ENCODE peak calls at places on chromosomes 12 and 14, in nine cellular contexts. L, I, A, T, Q, G, D, W and M are unnamed samples.

GRCh38 chr14:51454351-51454750 is 197.4 kb upstream of the FRMD6 start:
- DNase-seq in A (no peak), L (no peak), G (no peak), I (no peak), W (no peak), T (no peak), Q (no peak), D (no peak), M (no peak)

GRCh38 chr12:98058838-98059237 is 456.6 kb upstream of the TMPO start:
- DNase-seq in G (no peak), A (no peak), L (no peak), W (no peak), I (no peak), D (no peak), Q (no peak), T (no peak), M (no peak)

GRCh38 chr14:99191663-99192621 is 80.1 kb downstream of the BCL11B start:
- DNase-seq in W (no peak), G (peak), L (peak), D (no peak), Q (no peak), T (peak), A (no peak), I (no peak), M (no peak)

GRCh38 chr12:89245090-89245489 is 107.2 kb downstream of the DUSP6 start:
- DNase-seq in G (no peak), Q (no peak), I (no peak), A (no peak), L (peak), T (no peak), D (no peak), W (no peak), M (no peak)

GRCh38 chr14:97977711-97978261 is 1180.6 kb downstream of the VRK1 start:
- DNase-seq in W (no peak), I (no peak), Q (no peak), T (peak), A (no peak), G (peak), D (no peak), L (no peak), M (no peak)

GRCh38 chr14:103130965-103131364 is 7.7 kb downstream of the TNFAIP2 start:
- DNase-seq in Q (no peak), I (no peak), D (no peak), G (no peak), W (no peak), A (no peak), L (peak), T (no peak), M (no peak)

GRCh38 chr12:47491516-47491915 is 214.3 kb downstream of the RPAP3 start:
- DNase-seq in D (no peak), L (no peak), I (no peak), Q (no peak), W (no peak), T (no peak), A (no peak), G (no peak), M (no peak)

GRCh38 chr14:106318700-106319099 is 792.3 kb downstream of the TMEM121 start:
- DNase-seq in L (no peak), D (no peak), I (no peak), Q (no peak), W (no peak), G (no peak), A (peak), T (no peak), M (no peak)

GRCh38 chr14:24353551-24354529 is 14.0 kb upstream of the RIPK3 start:
- DNase-seq in Q (no peak), T (no peak), I (no peak), D (no peak), W (no peak), L (peak), G (no peak), A (no peak), M (no peak)

GRCh38 chr12:85076688-85077430 is 40.7 kb downstream of the LRRIQ1 start:
- DNase-seq in D (no peak), Q (no peak), I (no peak), T (no peak), A (peak), L (peak), G (peak), W (peak), M (no peak)

GRCh38 chr14:51546603-51547258 is 105.0 kb upstream of the FRMD6 start:
- DNase-seq in T (no peak), D (no peak), G (no peak), L (no peak), W (no peak), I (no peak), A (no peak), Q (no peak), M (no peak)

GRCh38 chr14:41749425-41749824 is 142.7 kb downstream of the LRFN5 start:
- DNase-seq in A (no peak), D (no peak), I (no peak), W (no peak), T (no peak), L (peak), G (no peak), Q (no peak), M (no peak)

GRCh38 chr14:23327947-23328744 is 6.9 kb downstream of the PABPN1 start:
- DNase-seq in D (peak), T (peak), G (peak), A (peak), L (peak), W (peak), Q (peak), I (peak), M (peak)

GRCh38 chr12:112939761-112940357 is 1.6 kb downstream of the OAS3 start:
- DNase-seq in W (no peak), I (no peak), A (peak), G (no peak), T (no peak), L (no peak), Q (no peak), D (no peak), M (no peak)

GRCh38 chr14:49946320-49947141 is 53.6 kb downstream of the ARF6 start:
- DNase-seq in T (peak), A (no peak), D (no peak), L (peak), W (peak), G (peak), Q (no peak), I (no peak), M (no peak)

GRCh38 chr12:10191865-10192264 is 13.0 kb downstream of the TMEM52B start:
- DNase-seq in W (no peak), L (peak), D (no peak), Q (no peak), I (no peak), A (no peak), G (no peak), T (no peak), M (no peak)

GRCh38 chr12:124774054-124774461 is 89.6 kb downstream of the SCARB1 start:
- DNase-seq in D (no peak), Q (no peak), A (peak), W (no peak), G (no peak), I (no peak), T (no peak), L (peak), M (no peak)

GRCh38 chr12:115135800-115136211 is 451.8 kb upstream of the TBX3 start:
- DNase-seq in G (no peak), T (no peak), W (no peak), Q (no peak), L (peak), I (no peak), D (no peak), A (no peak), M (peak)

GRCh38 chr14:88842414-88842813 is 18.0 kb downstream of the TTC8 start:
- DNase-seq in A (no peak), W (no peak), T (no peak), Q (no peak), I (no peak), L (no peak), G (no peak), D (no peak), M (no peak)

GRCh38 chr12:123164710-123165261 is 13.9 kb upstream of the PITPNM2 start:
- DNase-seq in Q (no peak), A (no peak), L (no peak), G (no peak), I (no peak), D (no peak), W (no peak), T (no peak), M (no peak)

GRCh38 chr12:100953677-100954076 is 159.1 kb downstream of the ANO4 start:
- DNase-seq in A (no peak), G (no peak), D (no peak), L (no peak), Q (no peak), W (no peak), I (no peak), T (no peak), M (no peak)

GRCh38 chr14:23160924-23161522 is 22.4 kb downstream of the SLC7A8 start:
- DNase-seq in L (peak), W (no peak), T (peak), D (peak), Q (no peak), G (no peak), A (no peak), I (no peak), M (no peak)

GRCh38 chr12:25052191-25053020 is 103.5 kb upstream of the BCAT1 start:
- DNase-seq in I (no peak), L (peak), D (no peak), A (peak), W (no peak), Q (no peak), T (no peak), G (no peak), M (no peak)

GRCh38 chr14:35331605-35332516 is 39.7 kb downstream of the PSMA6 start:
- DNase-seq in I (no peak), Q (no peak), A (peak), T (peak), G (peak), L (peak), W (no peak), D (no peak), M (no peak)

GRCh38 chr14:22002860-22003284 is 329.3 kb upstream of the OR4E1 start:
- DNase-seq in A (no peak), W (no peak), I (peak), Q (no peak), L (no peak), G (peak), T (no peak), D (peak), M (peak)

GRCh38 chr12:64976131-64976530 is 145.0 kb downstream of the WIF1 start:
- DNase-seq in A (no peak), T (no peak), I (no peak), D (no peak), Q (no peak), G (peak), W (no peak), L (no peak), M (no peak)

GRCh38 chr14:37237094-37237493 is 39.4 kb downstream of the MIPOL1 start:
- DNase-seq in W (no peak), I (no peak), A (no peak), G (no peak), Q (no peak), D (no peak), T (no peak), L (no peak), M (no peak)

GRCh38 chr14:93304771-93305170 is 28.1 kb downstream of the BTBD7 start:
- DNase-seq in W (no peak), T (no peak), I (no peak), L (peak), G (no peak), A (no peak), D (no peak), Q (no peak), M (no peak)

GRCh38 chr12:77724367-77724957 is 106.2 kb upstream of the NAV3 start:
- DNase-seq in T (no peak), Q (no peak), G (peak), L (peak), W (no peak), D (peak), I (no peak), A (no peak), M (no peak)

GRCh38 chr14:33062881-33063280 is 124.2 kb downstream of the NPAS3 start:
- DNase-seq in Q (no peak), D (no peak), G (no peak), W (no peak), I (no peak), L (no peak), A (no peak), T (no peak), M (no peak)

GRCh38 chr12:104764225-104765073 is 193.6 kb downstream of the SLC41A2 start:
- DNase-seq in T (no peak), Q (no peak), I (no peak), W (no peak), G (no peak), D (no peak), A (no peak), L (no peak), M (no peak)

GRCh38 chr12:54126696-54127537 is 61.9 kb downstream of the SMUG1 start:
- DNase-seq in I (no peak), G (peak), D (peak), Q (no peak), A (no peak), L (no peak), T (peak), W (peak), M (peak)

GRCh38 chr12:104290855-104291254 is 12.7 kb upstream of the EID3 start:
- DNase-seq in D (no peak), A (no peak), W (no peak), T (no peak), G (no peak), Q (no peak), I (no peak), L (no peak), M (no peak)

GRCh38 chr12:15088115-15088514 is 115.3 kb downstream of the PDE6H start:
- DNase-seq in A (no peak), I (no peak), T (no peak), G (no peak), Q (no peak), W (no peak), L (no peak), D (no peak), M (no peak)

GRCh38 chr12:22377731-22378496 is 43.4 kb upstream of the ST8SIA1 start:
- DNase-seq in G (no peak), T (no peak), W (no peak), D (no peak), I (no peak), Q (no peak), A (no peak), L (peak), M (no peak)

GRCh38 chr14:61321385-61322010 is at the start of gene PRKCH:
- DNase-seq in L (peak), Q (peak), W (peak), G (peak), A (peak), T (peak), D (peak), I (peak), M (peak)
- TF ChIP-seq CTCF in L (peak), Q (peak), W (peak), G (no peak), A (peak), T (no peak), D (no peak), I (no peak), M (no peak)

GRCh38 chr12:6700646-6701051 is at the start of gene PIANP:
- DNase-seq in T (peak), Q (peak), L (peak), A (no peak), D (peak), G (peak), W (peak), I (peak), M (peak)

GRCh38 chr12:6701078-6701768 is 608 bp upstream of the PIANP start:
- DNase-seq in Q (no peak), T (no peak), I (no peak), W (no peak), G (no peak), D (no peak), L (no peak), A (no peak), M (no peak)

GRCh38 chr12:6699259-6699988 is 1.2 kb downstream of the PIANP start:
- DNase-seq in T (no peak), A (no peak), I (no peak), D (no peak), Q (no peak), L (no peak), W (no peak), G (no peak), M (no peak)

GRCh38 chr12:6699989-6700645 is 498 bp downstream of the PIANP start:
- DNase-seq in W (no peak), G (no peak), I (peak), Q (peak), L (no peak), T (no peak), D (peak), A (peak), M (peak)

GRCh38 chr12:6703631-6704030 is 3.0 kb upstream of the PIANP start:
- DNase-seq in I (no peak), T (no peak), A (no peak), L (peak), G (no peak), D (no peak), W (peak), Q (no peak), M (peak)
- TF ChIP-seq CTCF in I (no peak), T (no peak), A (no peak), L (no peak), G (no peak), D (no peak), W (no peak), Q (no peak), M (no peak)

GRCh38 chr14:69281450-69282169 is 21.7 kb downstream of the GALNT16 start:
- DNase-seq in T (no peak), W (no peak), Q (no peak), D (no peak), I (no peak), A (peak), L (peak), G (no peak), M (no peak)
- TF ChIP-seq CTCF in T (no peak), W (no peak), Q (no peak), D (no peak), I (no peak), A (no peak), L (peak), G (no peak), M (no peak)

GRCh38 chr14:95363468-95363954 is 43.8 kb upstream of the CLMN start:
- DNase-seq in Q (no peak), L (no peak), G (no peak), W (no peak), D (no peak), T (no peak), A (peak), I (no peak), M (no peak)
- TF ChIP-seq CTCF in Q (no peak), L (no peak), G (no peak), W (no peak), D (no peak), T (no peak), A (no peak), I (no peak), M (no peak)

DNA sequence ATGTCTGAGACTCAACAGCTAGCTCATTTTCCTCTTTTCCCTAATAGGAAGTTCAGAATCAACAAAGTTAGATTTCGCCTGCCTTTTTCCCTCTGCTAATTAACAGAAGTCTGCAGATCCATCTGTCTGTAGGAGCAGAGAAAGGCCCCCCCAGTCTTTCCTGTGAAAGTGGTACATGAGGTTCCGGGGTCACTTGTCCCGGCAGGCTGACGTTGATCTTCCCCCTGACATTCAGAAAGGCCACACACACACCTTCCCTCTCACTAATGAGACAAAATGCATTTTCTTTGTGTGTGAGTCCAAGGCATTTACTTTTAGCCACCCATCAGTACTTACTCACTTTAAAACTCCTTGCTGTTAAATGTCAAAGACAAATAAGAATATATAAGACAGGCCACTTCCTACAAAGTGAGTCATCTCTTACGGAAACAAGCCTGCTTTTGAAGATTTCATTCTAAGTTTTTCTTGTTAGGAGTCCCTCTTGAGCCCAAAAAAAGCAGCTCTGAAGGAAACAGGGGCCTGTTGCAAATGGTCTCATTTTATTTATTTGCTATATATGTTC is 138.7 kb downstream of the TTC7B start:
- DNase-seq in L (peak), W (no peak), A (no peak), T (no peak), G (no peak), Q (no peak), D (no peak), I (no peak), M (no peak)
- TF ChIP-seq CTCF in L (no peak), W (no peak), A (no peak), T (no peak), G (no peak), Q (no peak), D (no peak), I (no peak), M (no peak)

DNA sequence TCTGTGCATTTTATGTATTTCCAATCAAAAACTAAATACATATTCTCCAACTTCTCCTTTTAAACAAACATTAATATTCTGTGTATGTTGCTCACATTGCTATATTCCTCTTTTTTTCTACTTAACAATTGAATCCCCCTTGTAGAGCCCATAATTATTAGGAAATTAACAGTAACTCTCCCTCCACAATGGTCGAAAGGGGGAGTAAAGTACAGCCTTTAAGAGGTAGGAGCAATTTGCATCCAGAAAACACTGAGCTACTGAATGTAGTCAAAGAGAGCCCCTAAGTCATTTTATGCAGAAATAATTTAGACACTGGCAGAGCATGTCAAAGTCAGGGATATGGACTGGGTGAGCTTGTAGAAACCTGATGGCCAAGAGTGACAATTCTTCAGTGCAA is 57.2 kb upstream of the SCN8A start:
- DNase-seq in D (no peak), W (no peak), L (peak), I (no peak), Q (no peak), T (no peak), G (no peak), A (no peak), M (no peak)
- TF ChIP-seq CTCF in D (no peak), W (peak), L (peak), I (no peak), Q (no peak), T (no peak), G (no peak), A (peak), M (no peak)

GRCh38 chr14:20350280-20350679 is 6.8 kb downstream of the PARP2 start:
- DNase-seq in A (no peak), I (no peak), G (no peak), D (no peak), T (no peak), L (no peak), Q (no peak), W (no peak), M (no peak)

GRCh38 chr14:20346713-20347112 is 3.3 kb downstream of the PARP2 start:
- DNase-seq in D (no peak), Q (no peak), T (no peak), A (no peak), L (no peak), G (no peak), W (no peak), I (no peak), M (no peak)

GRCh38 chr14:20347747-20348146 is 4.3 kb downstream of the PARP2 start:
- DNase-seq in D (no peak), L (no peak), Q (no peak), W (no peak), G (no peak), T (no peak), A (no peak), I (no peak), M (no peak)

GRCh38 chr14:20345366-20345765 is 1.9 kb downstream of the PARP2 start:
- DNase-seq in A (no peak), G (no peak), D (no peak), W (no peak), L (no peak), Q (no peak), I (no peak), T (no peak), M (no peak)

GRCh38 chr14:20350860-20351259 is 7.4 kb downstream of the PARP2 start:
- DNase-seq in A (no peak), I (no peak), W (no peak), T (no peak), D (no peak), G (no peak), Q (no peak), L (peak), M (no peak)
- TF ChIP-seq CTCF in A (peak), I (peak), W (no peak), T (no peak), D (no peak), G (no peak), Q (peak), L (peak), M (no peak)

GRCh38 chr12:106897082-106897481 is 58.6 kb upstream of the TMEM263 start:
- DNase-seq in D (no peak), A (no peak), I (no peak), W (no peak), G (peak), Q (no peak), L (peak), T (no peak), M (no peak)
- TF ChIP-seq CTCF in D (no peak), A (no peak), I (no peak), W (peak), G (no peak), Q (no peak), L (peak), T (no peak), M (no peak)

DNA sequence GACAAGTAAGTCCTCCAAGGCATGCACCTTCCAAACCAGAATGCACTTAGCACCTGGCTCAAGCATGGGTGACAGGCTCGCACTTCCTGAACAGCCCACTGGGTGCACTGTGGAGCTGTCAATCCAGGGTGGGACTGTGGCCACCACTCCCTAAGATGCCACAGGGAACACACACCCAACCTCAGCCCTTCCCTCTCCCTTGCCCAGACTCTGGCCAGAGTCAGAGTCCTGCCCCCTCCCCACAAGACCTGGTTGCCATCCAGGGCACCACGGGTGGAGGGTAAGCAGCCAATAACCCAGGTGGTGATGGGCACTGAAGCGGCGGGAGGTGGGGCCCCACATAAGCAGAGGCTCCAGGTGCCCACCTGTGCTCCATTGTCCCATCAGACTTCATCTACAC is 160.6 kb downstream of the MYRFL start:
- DNase-seq in Q (no peak), L (peak), A (peak), D (no peak), T (no peak), G (peak), I (no peak), W (peak), M (peak)
- TF ChIP-seq CTCF in Q (peak), L (peak), A (peak), D (peak), T (no peak), G (peak), I (peak), W (no peak), M (no peak)